ENCODE peak calls at places on chromosomes 12 and 14, in seven cellular contexts. One of them, this sample, is unnamed.

GRCh38 chr14:52267501-52268190 is at the start of gene PTGDR:
- DNase-seq in fibroblast of the aortic adventitia: peak; percentile 64
- DNase-seq in epithelial cell of esophagus: peak; percentile 13
- DNase-seq in left lung: peak; percentile 83
- DNase-seq in psoas muscle: peak; percentile 61
- DNase-seq in SK-N-SH: peak; percentile 32
- DNase-seq in lower lobe of right lung: peak; percentile 51
- DNase-seq in this sample: no peak

GRCh38 chr12:131038961-131039360 is 85.3 kb downstream of the ADGRD1 start:
- DNase-seq in psoas muscle: peak; percentile 39
- DNase-seq in lower lobe of right lung: peak; percentile 38
- DNase-seq in fibroblast of the aortic adventitia: no peak
- DNase-seq in left lung: peak; percentile 71
- DNase-seq in epithelial cell of esophagus: no peak
- DNase-seq in SK-N-SH: no peak
- DNase-seq in this sample: no peak

GRCh38 chr14:31969841-31970240 is 107.3 kb upstream of the ARHGAP5 start:
- DNase-seq in lower lobe of right lung: no peak
- DNase-seq in left lung: no peak
- DNase-seq in epithelial cell of esophagus: no peak
- DNase-seq in fibroblast of the aortic adventitia: no peak
- DNase-seq in SK-N-SH: no peak
- DNase-seq in psoas muscle: no peak
- DNase-seq in this sample: no peak

GRCh38 chr12:11853126-11853525 is 203.7 kb downstream of the ETV6 start:
- DNase-seq in SK-N-SH: no peak
- DNase-seq in lower lobe of right lung: no peak
- DNase-seq in left lung: no peak
- DNase-seq in epithelial cell of esophagus: no peak
- DNase-seq in fibroblast of the aortic adventitia: no peak
- DNase-seq in psoas muscle: no peak
- DNase-seq in this sample: no peak

GRCh38 chr14:73014105-73014504 is 12.8 kb downstream of the ZFYVE1 start:
- DNase-seq in epithelial cell of esophagus: peak; percentile 45
- DNase-seq in left lung: no peak
- DNase-seq in psoas muscle: no peak
- DNase-seq in SK-N-SH: no peak
- DNase-seq in fibroblast of the aortic adventitia: no peak
- DNase-seq in lower lobe of right lung: no peak
- DNase-seq in this sample: peak; percentile 91

GRCh38 chr12:15741082-15741481 is 48.1 kb downstream of the EPS8 start:
- DNase-seq in lower lobe of right lung: no peak
- DNase-seq in psoas muscle: no peak
- DNase-seq in SK-N-SH: no peak
- DNase-seq in epithelial cell of esophagus: no peak
- DNase-seq in left lung: no peak
- DNase-seq in fibroblast of the aortic adventitia: no peak
- DNase-seq in this sample: no peak

GRCh38 chr14:56197150-56197549 is 78.9 kb downstream of the PELI2 start:
- DNase-seq in epithelial cell of esophagus: no peak
- DNase-seq in fibroblast of the aortic adventitia: no peak
- DNase-seq in lower lobe of right lung: no peak
- DNase-seq in psoas muscle: no peak
- DNase-seq in left lung: no peak
- DNase-seq in SK-N-SH: no peak
- DNase-seq in this sample: no peak

GRCh38 chr12:77893918-77894317 is 63.2 kb downstream of the NAV3 start:
- DNase-seq in fibroblast of the aortic adventitia: peak; percentile 49
- DNase-seq in epithelial cell of esophagus: peak; percentile 25
- DNase-seq in lower lobe of right lung: no peak
- DNase-seq in SK-N-SH: no peak
- DNase-seq in psoas muscle: no peak
- DNase-seq in left lung: no peak
- DNase-seq in this sample: no peak

GRCh38 chr12:2215709-2216560 is 163.1 kb downstream of the CACNA1C start:
- DNase-seq in psoas muscle: no peak
- DNase-seq in epithelial cell of esophagus: no peak
- DNase-seq in fibroblast of the aortic adventitia: peak; percentile 76
- DNase-seq in SK-N-SH: no peak
- DNase-seq in lower lobe of right lung: no peak
- DNase-seq in left lung: no peak
- DNase-seq in this sample: no peak

GRCh38 chr12:109710747-109711595 is 2.7 kb upstream of the FAM222A start:
- DNase-seq in epithelial cell of esophagus: peak; percentile 52
- DNase-seq in fibroblast of the aortic adventitia: peak; percentile 25
- DNase-seq in lower lobe of right lung: no peak
- DNase-seq in left lung: no peak
- DNase-seq in psoas muscle: no peak
- DNase-seq in SK-N-SH: no peak
- DNase-seq in this sample: no peak

GRCh38 chr12:50961708-50962107 is 9.4 kb downstream of the HIGD1C start:
- DNase-seq in epithelial cell of esophagus: no peak
- DNase-seq in psoas muscle: no peak
- DNase-seq in fibroblast of the aortic adventitia: no peak
- DNase-seq in SK-N-SH: no peak
- DNase-seq in lower lobe of right lung: no peak
- DNase-seq in left lung: no peak
- DNase-seq in this sample: no peak

GRCh38 chr14:65072256-65072655 is 30.1 kb downstream of the MAX start:
- DNase-seq in epithelial cell of esophagus: no peak
- DNase-seq in fibroblast of the aortic adventitia: no peak
- DNase-seq in lower lobe of right lung: no peak
- DNase-seq in left lung: no peak
- DNase-seq in psoas muscle: no peak
- DNase-seq in SK-N-SH: no peak
- DNase-seq in this sample: no peak

GRCh38 chr12:45599196-45599595 is 130.3 kb upstream of the ARID2 start:
- DNase-seq in psoas muscle: no peak
- DNase-seq in lower lobe of right lung: no peak
- DNase-seq in epithelial cell of esophagus: peak; percentile 62
- DNase-seq in left lung: no peak
- DNase-seq in SK-N-SH: no peak
- DNase-seq in fibroblast of the aortic adventitia: no peak
- DNase-seq in this sample: no peak

GRCh38 chr12:132046561-132046960 is 96.8 kb downstream of the EP400 start:
- DNase-seq in epithelial cell of esophagus: peak; percentile 11
- DNase-seq in lower lobe of right lung: no peak
- DNase-seq in left lung: no peak
- DNase-seq in SK-N-SH: peak; percentile 73
- DNase-seq in fibroblast of the aortic adventitia: peak; percentile 89
- DNase-seq in psoas muscle: no peak
- DNase-seq in this sample: no peak

GRCh38 chr14:58133739-58134138 is 18.3 kb downstream of the ARMH4 start:
- DNase-seq in left lung: no peak
- DNase-seq in SK-N-SH: no peak
- DNase-seq in lower lobe of right lung: no peak
- DNase-seq in fibroblast of the aortic adventitia: peak; percentile 54
- DNase-seq in epithelial cell of esophagus: peak; percentile 89
- DNase-seq in psoas muscle: no peak
- DNase-seq in this sample: no peak

GRCh38 chr12:6786416-6787094 is 2.8 kb upstream of the CD4 start:
- DNase-seq in lower lobe of right lung: no peak
- DNase-seq in epithelial cell of esophagus: no peak
- DNase-seq in left lung: no peak
- DNase-seq in SK-N-SH: no peak
- DNase-seq in psoas muscle: no peak
- DNase-seq in fibroblast of the aortic adventitia: no peak
- DNase-seq in this sample: no peak

DNA sequence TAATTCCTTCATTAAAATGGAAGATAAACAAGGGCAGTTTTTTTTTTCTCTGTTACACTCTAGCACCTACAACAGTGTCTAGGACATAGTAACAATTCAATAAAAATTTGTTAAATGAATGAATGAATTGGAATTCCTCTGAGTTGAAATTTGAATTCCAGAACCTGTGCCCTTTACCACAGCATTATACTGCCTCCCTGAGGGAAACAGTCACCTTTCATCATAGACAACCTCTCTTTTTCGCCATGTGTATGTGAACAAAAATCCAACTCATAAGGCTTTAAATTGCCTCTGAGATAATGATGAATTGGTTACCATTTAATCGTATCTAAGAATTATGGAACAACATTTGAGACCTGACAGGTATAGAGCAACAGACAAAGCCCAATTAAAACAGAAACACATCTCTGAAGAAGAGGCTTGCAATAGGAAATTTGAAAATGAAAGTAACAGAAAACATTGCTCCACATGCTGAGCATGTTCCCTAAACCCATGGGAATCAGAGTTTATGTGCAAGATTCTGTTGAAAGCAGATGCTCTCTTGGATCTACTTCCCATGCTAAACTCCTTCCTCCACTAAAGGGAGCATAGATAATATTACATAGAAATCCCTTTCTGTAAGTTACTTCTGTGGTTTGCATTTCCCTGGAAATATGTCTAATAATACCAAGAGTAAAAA is 657.8 kb downstream of the GALC start:
- DNase-seq in psoas muscle: no peak
- DNase-seq in lower lobe of right lung: no peak
- DNase-seq in fibroblast of the aortic adventitia: peak; percentile 26
- DNase-seq in SK-N-SH: no peak
- DNase-seq in epithelial cell of esophagus: peak; percentile 42
- DNase-seq in left lung: no peak
- DNase-seq in this sample: no peak
- TF ChIP-seq CTCF in psoas muscle: no peak
- TF ChIP-seq CTCF in lower lobe of right lung: no peak
- TF ChIP-seq CTCF in fibroblast of the aortic adventitia: no peak
- TF ChIP-seq CTCF in SK-N-SH: no peak
- TF ChIP-seq CTCF in epithelial cell of esophagus: peak; percentile 35
- TF ChIP-seq CTCF in left lung: no peak
- TF ChIP-seq CTCF in this sample: no peak

DNA sequence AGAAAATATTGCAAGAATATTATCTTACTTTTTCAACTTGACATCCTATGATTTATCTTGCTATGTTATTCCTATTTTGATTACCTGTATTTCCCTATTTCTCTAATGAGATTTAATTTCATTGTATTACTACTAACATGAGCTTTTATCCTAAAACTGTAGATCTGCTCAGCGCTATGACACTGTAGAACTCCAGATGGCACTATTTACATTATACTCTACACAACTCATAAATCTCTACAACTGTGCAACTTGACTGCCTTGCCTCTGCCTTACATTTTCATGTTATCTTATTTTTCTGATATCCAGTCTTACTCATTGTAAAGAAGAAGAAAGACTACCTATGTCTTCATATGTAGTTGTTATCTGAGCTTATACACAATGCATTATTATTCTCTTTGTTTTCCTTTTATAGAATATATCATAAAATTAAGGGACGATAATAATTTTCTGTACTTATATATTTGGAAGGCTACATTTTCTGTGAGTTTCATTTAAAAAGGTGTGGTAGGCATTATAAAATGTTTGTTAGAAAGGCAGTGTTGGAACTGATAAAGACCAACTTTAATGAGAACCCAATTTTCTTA is 24.1 kb downstream of the NUP37 start:
- DNase-seq in fibroblast of the aortic adventitia: peak; percentile 57
- DNase-seq in SK-N-SH: peak; percentile 25
- DNase-seq in lower lobe of right lung: no peak
- DNase-seq in psoas muscle: no peak
- DNase-seq in epithelial cell of esophagus: peak; percentile 38
- DNase-seq in left lung: no peak
- DNase-seq in this sample: peak; percentile 34
- TF ChIP-seq CTCF in fibroblast of the aortic adventitia: peak; percentile 57
- TF ChIP-seq CTCF in SK-N-SH: peak; percentile 77
- TF ChIP-seq CTCF in lower lobe of right lung: peak; percentile 24
- TF ChIP-seq CTCF in psoas muscle: peak; percentile 23
- TF ChIP-seq CTCF in epithelial cell of esophagus: peak; percentile 59
- TF ChIP-seq CTCF in left lung: peak; percentile 15
- TF ChIP-seq CTCF in this sample: peak; percentile 37

GRCh38 chr14:68408680-68409079 is 384.2 kb downstream of the ZFP36L1 start:
- DNase-seq in fibroblast of the aortic adventitia: no peak
- DNase-seq in epithelial cell of esophagus: peak; percentile 32
- DNase-seq in SK-N-SH: no peak
- DNase-seq in lower lobe of right lung: no peak
- DNase-seq in psoas muscle: no peak
- DNase-seq in left lung: no peak
- DNase-seq in this sample: peak; percentile 40
- TF ChIP-seq CTCF in fibroblast of the aortic adventitia: no peak
- TF ChIP-seq CTCF in epithelial cell of esophagus: no peak
- TF ChIP-seq CTCF in SK-N-SH: peak; percentile 9
- TF ChIP-seq CTCF in lower lobe of right lung: no peak
- TF ChIP-seq CTCF in psoas muscle: no peak
- TF ChIP-seq CTCF in left lung: no peak
- TF ChIP-seq CTCF in this sample: no peak

DNA sequence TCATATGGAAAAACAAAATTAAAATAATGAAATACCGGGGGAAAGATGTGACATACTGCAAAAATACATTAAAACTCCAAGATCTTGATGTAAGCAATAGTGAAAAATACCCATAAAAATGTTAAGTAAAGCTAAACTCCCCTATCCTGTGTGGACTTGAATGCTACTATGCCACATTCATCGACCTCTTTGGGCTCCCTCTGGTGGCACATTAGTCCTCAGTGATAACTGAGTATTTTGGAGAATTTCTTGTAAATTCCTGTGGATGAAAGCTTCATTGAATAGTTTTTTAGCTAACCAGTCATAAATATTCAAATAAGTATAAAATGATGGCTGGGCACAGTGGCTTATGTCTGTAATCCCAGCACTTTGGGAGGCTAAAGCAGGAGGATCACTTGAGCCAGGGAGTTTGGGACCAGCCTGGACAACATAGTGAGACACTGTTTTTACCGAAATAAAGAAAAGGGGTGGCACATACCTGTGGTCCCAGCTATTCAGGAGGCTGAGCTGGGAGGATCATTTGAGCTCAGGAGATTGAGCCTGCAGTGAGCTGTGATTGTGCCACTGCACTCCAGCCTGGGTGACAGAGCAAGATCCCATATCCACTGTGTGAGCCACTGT is 42.4 kb upstream of the SGPP1 start:
- DNase-seq in fibroblast of the aortic adventitia: peak; percentile 77
- DNase-seq in SK-N-SH: peak; percentile 53
- DNase-seq in epithelial cell of esophagus: peak; percentile 60
- DNase-seq in psoas muscle: no peak
- DNase-seq in left lung: no peak
- DNase-seq in lower lobe of right lung: no peak
- DNase-seq in this sample: peak; percentile 78
- TF ChIP-seq CTCF in fibroblast of the aortic adventitia: peak; percentile 73
- TF ChIP-seq CTCF in SK-N-SH: peak; percentile 77
- TF ChIP-seq CTCF in epithelial cell of esophagus: peak; percentile 70
- TF ChIP-seq CTCF in psoas muscle: peak; percentile 42
- TF ChIP-seq CTCF in left lung: peak; percentile 73
- TF ChIP-seq CTCF in lower lobe of right lung: peak; percentile 66
- TF ChIP-seq CTCF in this sample: peak; percentile 55

This sample was measured in GM12865.